ENCODE peak calls at places on chromosomes 13 and 19, in six cellular contexts. One of them, this sample, is unnamed.

GRCh38 chr13:99416411-99417121 is 84.7 kb upstream of the TM9SF2 start:
- DNase-seq in endodermal cell: no peak
- DNase-seq in AG10803: no peak
- DNase-seq in tibial nerve: no peak
- DNase-seq in fibroblast of the aortic adventitia: no peak
- DNase-seq in foreskin fibroblast: no peak
- DNase-seq in this sample: peak

GRCh38 chr19:3176715-3177501 is 1.7 kb upstream of the S1PR4 start:
- DNase-seq in fibroblast of the aortic adventitia: peak
- DNase-seq in foreskin fibroblast: peak
- DNase-seq in AG10803: peak
- DNase-seq in endodermal cell: no peak
- DNase-seq in tibial nerve: no peak
- DNase-seq in this sample: peak

GRCh38 chr19:11453468-11454341 is 18.3 kb downstream of the PRKCSH start:
- DNase-seq in tibial nerve: no peak
- DNase-seq in AG10803: no peak
- DNase-seq in endodermal cell: peak
- DNase-seq in fibroblast of the aortic adventitia: no peak
- DNase-seq in foreskin fibroblast: no peak
- DNase-seq in this sample: no peak

GRCh38 chr19:11278670-11279069 is 16.3 kb upstream of the DOCK6 start:
- DNase-seq in fibroblast of the aortic adventitia: peak
- DNase-seq in foreskin fibroblast: no peak
- DNase-seq in tibial nerve: no peak
- DNase-seq in endodermal cell: peak
- DNase-seq in AG10803: no peak
- DNase-seq in this sample: no peak

GRCh38 chr19:10461047-10461949 is 41.0 kb downstream of the PDE4A start:
- DNase-seq in tibial nerve: peak
- DNase-seq in foreskin fibroblast: peak
- DNase-seq in fibroblast of the aortic adventitia: peak
- DNase-seq in endodermal cell: peak
- DNase-seq in AG10803: peak
- DNase-seq in this sample: peak

GRCh38 chr13:104805346-104805745 is 1730.1 kb downstream of the EFNB2 start:
- DNase-seq in foreskin fibroblast: no peak
- DNase-seq in fibroblast of the aortic adventitia: no peak
- DNase-seq in AG10803: no peak
- DNase-seq in tibial nerve: no peak
- DNase-seq in endodermal cell: no peak
- DNase-seq in this sample: no peak

GRCh38 chr13:110261166-110262081 is 45.5 kb downstream of the COL4A1 start:
- DNase-seq in AG10803: no peak
- DNase-seq in foreskin fibroblast: no peak
- DNase-seq in endodermal cell: peak
- DNase-seq in fibroblast of the aortic adventitia: no peak
- DNase-seq in tibial nerve: no peak
- DNase-seq in this sample: no peak

GRCh38 chr13:35712907-35713685 is 236.6 kb upstream of the MAB21L1 start:
- DNase-seq in foreskin fibroblast: peak
- DNase-seq in AG10803: peak
- DNase-seq in endodermal cell: peak
- DNase-seq in fibroblast of the aortic adventitia: peak
- DNase-seq in tibial nerve: no peak
- DNase-seq in this sample: no peak

DNA sequence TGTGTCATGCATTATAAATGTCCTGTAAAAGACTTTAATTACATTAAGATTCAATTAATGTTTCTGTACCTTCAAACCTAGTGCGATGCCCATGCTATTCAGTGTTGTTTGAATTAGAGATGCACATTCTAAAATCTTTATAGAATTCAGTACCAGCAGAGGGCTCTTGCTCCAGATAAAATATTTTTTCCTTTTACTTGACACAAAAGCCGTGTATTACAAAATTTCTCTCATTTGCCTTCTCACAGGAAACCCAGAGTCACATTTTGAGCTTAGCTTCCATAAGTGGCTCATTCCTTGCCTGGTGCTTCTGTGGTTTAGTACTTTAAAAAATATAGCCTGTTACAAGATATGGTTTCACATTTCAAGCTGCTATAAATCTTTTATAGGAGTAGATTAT is 101.2 kb downstream of the RNF17 start:
- DNase-seq in AG10803: peak
- DNase-seq in endodermal cell: no peak
- DNase-seq in tibial nerve: no peak
- DNase-seq in fibroblast of the aortic adventitia: peak
- DNase-seq in foreskin fibroblast: no peak
- DNase-seq in this sample: no peak
- TF ChIP-seq CTCF in AG10803: peak
- TF ChIP-seq CTCF in endodermal cell: no peak
- TF ChIP-seq CTCF in tibial nerve: no peak
- TF ChIP-seq CTCF in fibroblast of the aortic adventitia: peak
- TF ChIP-seq CTCF in foreskin fibroblast: peak
- TF ChIP-seq CTCF in this sample: no peak

DNA sequence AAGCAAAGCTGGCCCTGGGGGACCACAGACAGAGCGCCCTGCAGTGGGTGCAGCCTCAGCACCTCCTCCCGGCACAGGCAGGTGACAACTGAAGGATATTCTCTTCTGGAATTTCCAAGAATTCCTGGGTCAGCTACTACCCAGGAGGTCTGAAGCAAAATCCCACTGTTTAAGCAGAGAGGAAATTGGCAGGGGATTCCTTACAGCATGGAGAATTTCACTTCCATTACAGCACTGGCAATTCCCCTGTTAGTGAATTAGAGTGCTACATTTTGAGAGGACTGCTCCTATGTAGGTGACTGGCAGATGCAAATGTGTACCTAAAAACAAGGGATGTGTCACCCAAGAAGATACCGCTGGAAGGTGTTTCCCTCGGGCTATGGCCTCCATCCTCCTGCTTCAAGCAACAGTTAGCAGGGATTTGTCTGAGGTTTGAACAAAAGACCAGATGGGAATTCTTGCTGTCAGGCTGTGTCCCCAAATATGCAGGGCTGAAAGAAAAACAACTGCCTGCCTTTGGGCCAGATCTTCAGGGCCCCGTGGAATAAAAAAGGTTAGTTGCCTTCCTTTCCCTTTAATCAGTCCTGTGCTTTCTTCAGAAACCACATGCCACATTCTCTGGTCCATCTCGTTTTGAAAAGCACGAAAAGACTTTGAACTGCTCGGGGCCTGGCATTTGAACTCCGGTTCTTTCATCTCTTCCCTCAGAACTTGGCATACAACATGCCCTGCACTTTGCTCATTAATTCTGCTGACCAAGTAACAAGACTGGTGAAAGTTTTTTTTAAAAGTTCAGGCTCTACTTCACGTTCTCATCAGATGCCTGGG is 296.4 kb downstream of the DNAJC15 start:
- DNase-seq in AG10803: no peak
- DNase-seq in tibial nerve: no peak
- DNase-seq in endodermal cell: peak
- DNase-seq in fibroblast of the aortic adventitia: no peak
- DNase-seq in foreskin fibroblast: no peak
- DNase-seq in this sample: no peak
- TF ChIP-seq CTCF in AG10803: no peak
- TF ChIP-seq CTCF in tibial nerve: no peak
- TF ChIP-seq CTCF in endodermal cell: no peak
- TF ChIP-seq CTCF in fibroblast of the aortic adventitia: no peak
- TF ChIP-seq CTCF in foreskin fibroblast: no peak
- TF ChIP-seq CTCF in this sample: no peak

DNA sequence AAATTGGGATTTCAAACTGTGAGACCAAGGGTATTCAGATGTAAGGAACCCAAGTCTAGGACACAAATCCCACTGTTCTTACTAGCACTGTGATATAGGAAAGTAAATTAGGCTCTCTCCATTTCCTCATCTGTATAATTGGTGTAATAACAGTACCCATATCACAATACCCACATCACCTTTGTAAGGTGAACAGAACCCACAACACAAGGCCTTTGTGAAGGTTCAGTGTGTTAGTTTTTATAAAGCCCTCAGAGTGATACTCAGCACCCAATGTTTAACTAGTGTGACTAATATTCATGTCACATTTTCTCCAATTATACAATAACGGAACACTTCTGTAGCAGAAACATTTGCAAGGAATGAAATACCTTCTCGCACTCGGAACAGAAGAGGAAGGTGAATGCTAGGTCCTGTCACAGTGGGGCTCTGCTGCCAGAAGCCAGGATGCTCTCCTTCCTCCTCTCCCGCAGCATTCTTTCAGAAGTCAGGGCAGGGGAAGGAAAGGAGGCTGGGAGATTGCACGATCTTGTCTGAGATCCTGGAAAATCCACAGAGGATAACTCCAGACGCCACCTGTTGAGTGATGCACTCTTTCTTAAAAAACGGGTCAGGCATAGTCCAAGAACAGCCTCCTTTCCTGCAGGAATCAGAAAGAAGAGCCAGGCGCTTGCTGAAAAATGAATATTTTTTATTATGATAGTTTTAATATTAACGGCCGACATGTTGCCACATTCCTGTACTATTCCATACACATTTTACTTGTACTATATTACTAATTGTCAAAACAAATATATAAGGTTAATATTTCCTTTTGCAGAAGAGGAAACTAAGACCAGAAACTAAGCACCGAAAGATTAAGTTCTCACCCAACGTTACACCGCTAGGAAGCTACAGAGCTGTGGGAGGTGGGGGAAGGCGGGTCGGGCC is 762 bp downstream of the ZNF45 start:
- DNase-seq in foreskin fibroblast: no peak
- DNase-seq in AG10803: peak
- DNase-seq in tibial nerve: no peak
- DNase-seq in endodermal cell: no peak
- DNase-seq in fibroblast of the aortic adventitia: peak
- DNase-seq in this sample: no peak
- TF ChIP-seq CTCF in foreskin fibroblast: no peak
- TF ChIP-seq CTCF in AG10803: peak
- TF ChIP-seq CTCF in tibial nerve: no peak
- TF ChIP-seq CTCF in endodermal cell: peak
- TF ChIP-seq CTCF in fibroblast of the aortic adventitia: peak
- TF ChIP-seq CTCF in this sample: no peak

GRCh38 chr13:51432576-51432975 is 20.3 kb downstream of the INTS6 start:
- DNase-seq in fibroblast of the aortic adventitia: no peak
- DNase-seq in tibial nerve: no peak
- DNase-seq in endodermal cell: no peak
- DNase-seq in AG10803: no peak
- DNase-seq in foreskin fibroblast: no peak
- DNase-seq in this sample: no peak

GRCh38 chr13:51437550-51438127 is 15.2 kb downstream of the INTS6 start:
- DNase-seq in foreskin fibroblast: no peak
- DNase-seq in fibroblast of the aortic adventitia: no peak
- DNase-seq in AG10803: no peak
- DNase-seq in tibial nerve: no peak
- DNase-seq in endodermal cell: no peak
- DNase-seq in this sample: no peak

GRCh38 chr13:51435002-51435578 is 17.7 kb downstream of the INTS6 start:
- DNase-seq in endodermal cell: no peak
- DNase-seq in tibial nerve: no peak
- DNase-seq in foreskin fibroblast: no peak
- DNase-seq in AG10803: peak
- DNase-seq in fibroblast of the aortic adventitia: peak
- DNase-seq in this sample: no peak
- TF ChIP-seq CTCF in endodermal cell: peak
- TF ChIP-seq CTCF in tibial nerve: peak
- TF ChIP-seq CTCF in foreskin fibroblast: peak
- TF ChIP-seq CTCF in AG10803: peak
- TF ChIP-seq CTCF in fibroblast of the aortic adventitia: peak
- TF ChIP-seq CTCF in this sample: peak